ENCODE peak calls at places on chromosomes 3 and 15, in four cellular contexts. N is uterus, O is left ventricle myocardium inferior, B is type B pancreatic cell. C is an unnamed sample.

GRCh38 chr3:123390865-123391613 is 57.9 kb downstream of the ADCY5 start:
- DNase-seq in B (no peak), N (peak), O (no peak), C (peak)

GRCh38 chr15:74221399-74222230 is 14.5 kb upstream of the CCDC33 start:
- DNase-seq in B (no peak), N (no peak), O (no peak), C (no peak)

GRCh38 chr15:77836116-77836798 is 203.5 kb upstream of the LINGO1 start:
- DNase-seq in N (no peak), B (no peak), O (no peak), C (no peak)

GRCh38 chr3:138442433-138442832 is 8.0 kb downstream of the ESYT3 start:
- DNase-seq in N (no peak), O (no peak), B (no peak), C (no peak)

GRCh38 chr15:99917237-99917636 is 184.0 kb upstream of the LYSMD4 start:
- DNase-seq in O (no peak), B (no peak), N (no peak), C (no peak)

GRCh38 chr3:128858167-128858566 is 21.3 kb upstream of the ACAD9 start:
- DNase-seq in O (no peak), B (no peak), N (no peak), C (no peak)

GRCh38 chr3:59930170-59930569 is 880.3 kb upstream of the CFAP20DC start:
- DNase-seq in N (no peak), O (no peak), B (no peak), C (no peak)

GRCh38 chr3:125383744-125384143 is 8.6 kb upstream of the ZNF148 start:
- DNase-seq in N (no peak), O (no peak), B (no peak), C (no peak)

GRCh38 chr3:71926242-71926560 is 141.3 kb upstream of the PROK2 start:
- DNase-seq in O (no peak), B (no peak), N (peak), C (no peak)

GRCh38 chr3:128412180-128413002 is 54.3 kb downstream of the DNAJB8 start:
- DNase-seq in O (no peak), B (no peak), N (no peak), C (no peak)

GRCh38 chr15:64225804-64226203 is 63.0 kb upstream of the PPIB start:
- DNase-seq in B (no peak), O (no peak), N (no peak), C (no peak)

GRCh38 chr3:105368575-105369500 is 2.1 kb downstream of the ALCAM start:
- DNase-seq in O (peak), B (no peak), N (peak), C (no peak)

GRCh38 chr3:72246685-72247084 is 461.7 kb upstream of the PROK2 start:
- DNase-seq in N (no peak), B (no peak), O (peak), C (no peak)

GRCh38 chr3:194572131-194572789 is 61.0 kb downstream of the TMEM44 start:
- DNase-seq in O (peak), B (no peak), N (peak), C (peak)

GRCh38 chr3:126927846-126928245 is 55.1 kb upstream of the PLXNA1 start:
- DNase-seq in N (no peak), B (no peak), O (no peak), C (peak)

GRCh38 chr15:58554758-58555157 is 123.0 kb downstream of the LIPC start:
- DNase-seq in N (no peak), B (no peak), O (no peak), C (no peak)

GRCh38 chr15:74782596-74783071 is 754 bp downstream of the CSK start:
- DNase-seq in O (no peak), B (no peak), N (no peak), C (no peak)

GRCh38 chr3:89740881-89741177 is 633.4 kb downstream of the EPHA3 start:
- DNase-seq in O (no peak), N (no peak), B (no peak), C (no peak)

GRCh38 chr15:80072285-80072684 is 12.8 kb downstream of the ZFAND6 start:
- DNase-seq in B (no peak), N (no peak), O (no peak), C (peak)

GRCh38 chr15:66565731-66566130 is at the start of gene LCTL:
- DNase-seq in N (no peak), B (no peak), O (no peak), C (peak)

GRCh38 chr15:78111788-78112187 is 19.4 kb downstream of the SH2D7 start:
- DNase-seq in N (no peak), B (no peak), O (no peak), C (no peak)

GRCh38 chr3:23254287-23254686 is 51.2 kb downstream of the UBE2E2 start:
- DNase-seq in N (no peak), B (no peak), O (no peak), C (no peak)

GRCh38 chr15:67843571-67844387 is 3.9 kb upstream of the RNU6-1 start:
- DNase-seq in N (peak), O (no peak), B (no peak), C (peak)

GRCh38 chr15:91338763-91339162 is 238.7 kb downstream of the SV2B start:
- DNase-seq in N (no peak), B (no peak), O (no peak), C (no peak)

GRCh38 chr3:157906627-157907026 is 199.6 kb downstream of the SHOX2 start:
- DNase-seq in N (no peak), B (no peak), O (no peak), C (peak)

GRCh38 chr3:65979152-65979551 is 59.6 kb downstream of the MAGI1 start:
- DNase-seq in B (no peak), O (no peak), N (no peak), C (peak)

GRCh38 chr15:85837011-85837433 is 42.3 kb upstream of the KLHL25 start:
- DNase-seq in N (no peak), O (no peak), B (no peak), C (no peak)

GRCh38 chr15:71485094-71485693 is 325.2 kb upstream of the NR2E3 start:
- DNase-seq in O (no peak), N (no peak), B (no peak), C (no peak)

GRCh38 chr3:149615731-149616221 is 42.0 kb downstream of the WWTR1 start:
- DNase-seq in N (no peak), O (no peak), B (no peak), C (no peak)

GRCh38 chr15:49847937-49848823 is 227.3 kb downstream of the DTWD1 start:
- DNase-seq in O (no peak), B (no peak), N (no peak), C (peak)

GRCh38 chr3:169754711-169755110 is 10.1 kb downstream of the TERC start:
- DNase-seq in B (no peak), O (no peak), N (no peak), C (no peak)

GRCh38 chr15:64152507-64153387 is 1.2 kb downstream of the SNX22 start:
- DNase-seq in B (no peak), N (no peak), O (no peak), C (no peak)

GRCh38 chr3:138608322-138609214 is at the start of gene FAIM:
- DNase-seq in B (peak), N (peak), O (peak), C (peak)

GRCh38 chr15:62506217-62506805 is 341.2 kb upstream of the C2CD4B start:
- DNase-seq in B (no peak), N (no peak), O (no peak), C (peak)

GRCh38 chr3:156694536-156694935 is 20.1 kb downstream of the TIPARP start:
- DNase-seq in N (no peak), O (no peak), B (no peak), C (peak)

GRCh38 chr15:60651734-60652141 is 172.8 kb upstream of the ICE2 start:
- DNase-seq in N (no peak), B (no peak), O (no peak), C (no peak)

GRCh38 chr3:194936659-194937058 is 251.0 kb downstream of the FAM43A start:
- DNase-seq in O (no peak), B (no peak), N (no peak), C (no peak)

GRCh38 chr3:72448858-72449257 is 399.4 kb downstream of the SHQ1 start:
- DNase-seq in O (no peak), N (no peak), B (no peak), C (no peak)

GRCh38 chr15:83322061-83322460 is 37.6 kb upstream of the BNC1 start:
- DNase-seq in O (no peak), N (no peak), B (no peak), C (no peak)

DNA sequence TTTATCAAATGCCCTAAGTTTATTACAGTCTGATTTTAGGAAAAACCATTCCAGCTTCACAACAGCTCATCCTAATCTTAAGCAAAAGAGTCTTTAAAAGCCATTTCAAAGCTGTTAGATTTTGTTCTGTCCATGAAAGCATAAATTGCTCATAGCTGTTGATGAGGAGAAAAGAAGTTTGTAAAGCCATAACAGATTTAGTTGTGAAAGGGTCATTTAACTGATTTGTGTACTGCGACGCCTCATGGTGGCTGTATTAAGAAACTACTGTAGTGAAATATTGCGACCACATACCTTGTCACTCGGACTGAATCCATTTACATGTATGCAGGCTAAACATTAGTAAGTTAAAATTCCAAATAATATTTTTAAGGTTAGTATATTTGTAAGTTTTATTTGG is 20.9 kb downstream of the BBX start:
- DNase-seq in B (no peak), N (no peak), O (no peak), C (no peak)
- TF ChIP-seq CTCF in B (peak), N (no peak), O (peak), C (peak)

DNA sequence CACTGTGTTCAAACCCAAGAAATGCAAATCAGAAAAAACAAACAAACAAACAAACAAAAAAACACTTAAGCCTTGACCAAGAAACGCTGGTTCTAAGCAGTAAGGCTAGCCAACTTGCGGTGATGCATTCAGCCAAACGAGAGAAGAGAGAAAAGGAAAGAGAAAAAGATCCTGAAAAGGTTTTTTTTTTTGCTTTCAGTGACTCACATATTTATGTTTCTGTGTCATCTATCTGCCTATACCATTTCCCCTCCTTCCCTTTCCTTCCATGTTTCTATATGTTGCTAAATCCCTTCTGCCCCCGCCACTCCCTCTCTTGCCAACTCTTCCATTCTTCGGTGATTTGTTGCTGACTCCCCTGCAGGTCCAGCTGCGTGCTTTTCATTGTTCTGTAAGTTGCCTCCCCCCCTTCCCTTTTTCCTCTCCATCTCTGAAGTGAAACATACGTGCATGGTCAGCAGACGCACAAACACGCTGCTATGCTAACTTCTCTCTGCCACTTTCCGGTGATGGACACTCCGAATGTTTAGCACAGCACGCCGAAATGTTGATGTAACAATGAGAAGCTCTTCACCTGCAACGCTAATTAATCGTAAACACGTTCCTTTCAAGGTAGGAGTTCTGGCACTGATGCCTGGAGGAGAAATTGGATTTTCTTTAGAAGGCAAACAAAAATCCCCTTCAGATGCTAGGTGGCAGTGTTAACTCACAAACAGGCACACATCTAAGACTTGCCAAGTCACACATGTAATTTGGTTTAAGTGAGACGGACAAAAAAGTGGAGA is 154.5 kb downstream of the TUSC7 start:
- DNase-seq in O (no peak), N (no peak), B (no peak), C (no peak)
- TF ChIP-seq CTCF in O (peak), N (peak), B (peak), C (no peak)

GRCh38 chr3:37984596-37984995 is 6.0 kb upstream of the VILL start:
- DNase-seq in B (peak), N (no peak), O (no peak), C (no peak)
- TF ChIP-seq CTCF in B (no peak), N (no peak), O (no peak), C (no peak)

DNA sequence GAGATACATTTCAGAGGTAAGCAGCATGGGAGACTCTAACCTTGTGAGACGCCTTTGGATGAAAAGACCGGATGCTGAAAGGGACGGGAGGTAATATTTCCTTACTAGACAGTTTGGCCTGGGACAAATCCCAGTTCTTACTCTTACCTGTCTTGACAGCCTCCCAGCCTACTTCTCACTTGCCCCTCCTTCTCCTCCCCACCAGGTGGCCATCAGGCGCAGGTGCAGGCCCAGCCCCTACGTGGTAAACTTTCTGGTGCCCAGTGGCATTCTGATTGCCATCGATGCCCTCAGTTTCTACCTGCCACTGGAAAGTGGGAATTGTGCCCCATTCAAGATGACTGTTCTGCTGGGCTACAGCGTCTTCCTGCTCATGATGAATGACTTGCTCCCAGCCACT is 6.3 kb downstream of the HTR3D start:
- DNase-seq in B (no peak), N (no peak), O (no peak), C (no peak)
- TF ChIP-seq CTCF in B (no peak), N (no peak), O (no peak), C (no peak)

GRCh38 chr15:59632714-59633113 is 21.1 kb downstream of the GCNT3 start:
- DNase-seq in N (no peak), B (no peak), O (no peak), C (peak)
- TF ChIP-seq CTCF in N (no peak), B (peak), O (no peak), C (peak)

GRCh38 chr3:43260412-43260811 is 25.9 kb upstream of the SNRK start:
- DNase-seq in N (no peak), B (no peak), O (no peak), C (no peak)
- TF ChIP-seq CTCF in N (no peak), B (no peak), O (no peak), C (peak)

DNA sequence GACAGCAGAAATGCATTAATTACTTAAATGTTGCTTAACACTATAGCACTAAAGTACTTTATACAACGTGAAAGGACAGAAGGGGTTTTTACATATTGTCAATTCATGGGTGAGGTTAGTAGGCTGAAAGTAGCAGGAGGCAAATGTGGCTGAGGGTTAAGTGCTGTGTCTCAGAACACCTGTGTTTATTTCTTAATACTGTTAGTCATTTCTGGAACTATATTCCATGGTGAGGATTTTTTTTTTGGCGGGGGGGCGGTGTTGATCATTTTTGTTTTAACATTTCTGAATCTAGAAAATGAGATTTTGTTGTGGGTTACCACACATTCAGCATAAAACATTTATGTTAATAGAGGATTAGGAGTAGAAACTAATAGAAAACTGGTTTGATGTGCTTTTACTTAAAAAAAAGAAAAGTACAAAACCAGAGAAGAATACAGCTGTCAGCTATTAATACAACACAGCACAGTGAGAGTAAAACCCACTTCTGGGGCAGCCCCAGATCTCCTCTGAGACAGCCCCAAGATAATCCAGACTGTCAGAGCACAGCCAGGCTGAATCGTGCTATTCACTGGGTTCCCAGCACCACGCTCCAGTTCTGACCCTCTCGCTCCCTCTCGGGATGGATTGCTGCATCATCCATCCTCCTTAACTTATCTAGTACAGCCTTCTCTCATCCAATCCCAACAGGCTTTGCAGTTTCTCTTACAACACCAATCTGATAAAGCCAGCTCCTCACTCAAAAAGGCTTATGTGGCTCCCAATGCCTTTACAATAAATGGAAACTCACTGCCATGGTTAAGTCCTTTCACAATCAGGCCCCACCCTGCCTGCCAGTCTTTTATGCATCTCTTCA is 307.8 kb downstream of the TUSC7 start:
- DNase-seq in B (no peak), O (no peak), N (no peak), C (no peak)
- TF ChIP-seq CTCF in B (no peak), O (no peak), N (no peak), C (no peak)